ENCODE peak calls at places on chromosomes 6 and 20, in four cellular contexts. J is K562, T is HepG2, I is GM12878. C is an unnamed sample.

GRCh38 chr20:7744411-7744810 is 195.8 kb downstream of the HAO1 start:
- DNase-seq in T (no peak), I (no peak), J (no peak), C (no peak)

GRCh38 chr6:36383608-36384007 is 3.9 kb downstream of the ETV7 start:
- DNase-seq in T (no peak), I (no peak), J (no peak), C (no peak)

GRCh38 chr20:50054626-50055511 is 58.1 kb downstream of the UBE2V1 start:
- DNase-seq in T (peak), J (no peak), I (no peak), C (no peak)

GRCh38 chr20:48815537-48815936 is 12.3 kb downstream of the PREX1 start:
- DNase-seq in J (no peak), I (no peak), T (no peak), C (no peak)

GRCh38 chr6:14925627-14926026 is 320.2 kb upstream of the JARID2 start:
- DNase-seq in J (no peak), I (no peak), T (no peak), C (no peak)

GRCh38 chr20:46139908-46140482 is 21.9 kb downstream of the CD40 start:
- DNase-seq in I (no peak), T (no peak), J (no peak), C (no peak)

GRCh38 chr6:75206338-75207210 is 721 bp upstream of the COL12A1 start:
- DNase-seq in I (no peak), J (no peak), T (no peak), C (no peak)

GRCh38 chr20:36821964-36822437 is 48.4 kb upstream of the DSN1 start:
- DNase-seq in I (no peak), J (peak), T (no peak), C (no peak)

DNA sequence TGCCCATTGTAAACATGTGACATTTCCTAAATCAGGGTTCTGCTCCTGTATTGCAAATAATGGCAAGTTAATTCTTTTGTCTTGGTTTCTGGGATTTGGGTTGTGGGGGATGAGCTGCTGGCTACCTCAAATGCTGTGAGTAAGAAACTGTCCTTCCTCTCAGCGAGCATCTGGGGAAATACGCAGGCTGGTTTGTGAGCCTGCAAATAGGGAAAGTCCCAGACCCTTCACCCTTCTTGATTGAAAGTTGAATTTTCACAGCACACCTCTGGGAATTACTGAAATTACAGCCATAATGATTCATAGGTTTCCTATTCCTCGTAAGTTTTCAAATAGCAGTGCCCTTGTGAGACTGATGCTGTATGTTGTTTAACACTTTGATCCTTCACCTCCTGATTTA is 138.1 kb downstream of the TBXT start:
- DNase-seq in T (no peak), I (peak), J (no peak), C (no peak)
- TF ChIP-seq SP1 in T (no peak), I (no peak), J (no peak), C (no peak)

GRCh38 chr6:31308845-31309175 is 36.9 kb upstream of the HLA-C start:
- DNase-seq in J (no peak), I (no peak), T (no peak), C (no peak)

GRCh38 chr6:31305674-31306219 is 33.9 kb upstream of the HLA-C start:
- DNase-seq in T (no peak), I (no peak), J (no peak), C (no peak)

GRCh38 chr6:31307669-31308049 is 35.8 kb upstream of the HLA-C start:
- DNase-seq in T (no peak), J (no peak), I (no peak), C (no peak)

GRCh38 chr6:31304683-31305082 is 32.8 kb upstream of the HLA-C start:
- DNase-seq in I (no peak), J (no peak), T (no peak), C (no peak)

DNA sequence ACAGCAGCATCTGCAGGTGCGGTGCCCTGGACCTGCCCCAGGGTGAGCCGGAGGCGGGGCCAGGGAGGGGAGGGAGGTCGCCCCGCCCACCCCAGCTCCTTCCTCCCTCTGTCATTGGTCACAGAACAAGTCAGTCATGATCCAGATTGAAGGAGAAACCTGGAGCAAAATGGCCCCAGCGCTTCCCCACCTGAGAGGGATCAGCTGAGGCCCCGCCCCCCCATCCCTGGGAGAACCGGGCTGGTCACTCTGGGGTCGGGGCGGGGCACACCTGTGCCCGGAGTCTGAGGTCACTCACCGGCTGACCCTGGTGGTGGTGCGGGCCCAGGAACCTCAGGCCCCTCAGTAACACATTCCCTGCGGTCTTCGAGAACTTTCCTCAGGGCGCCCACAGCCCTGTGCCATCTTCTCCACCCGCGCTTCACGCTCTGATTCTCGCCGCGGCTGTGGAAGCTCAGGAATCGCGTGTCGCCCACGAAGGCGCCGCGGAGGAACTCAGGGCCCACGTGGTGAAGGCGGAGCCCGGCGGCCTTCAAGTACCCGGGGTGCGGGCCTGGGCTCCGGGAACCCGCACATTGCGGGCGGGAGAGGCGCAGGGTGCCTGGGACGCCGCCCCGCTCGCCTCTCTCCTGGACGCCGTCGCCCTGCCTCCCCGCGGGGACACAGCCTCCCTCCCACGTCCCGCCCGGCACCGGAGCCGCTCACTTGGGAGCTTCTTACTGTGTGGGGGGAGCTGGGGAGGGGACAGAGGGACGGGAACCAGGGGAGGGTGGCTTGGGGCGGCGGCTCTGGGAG is 36.4 kb upstream of the HLA-C start:
- DNase-seq in T (no peak), J (peak), I (no peak), C (no peak)
- TF ChIP-seq BHLHE40 in T (no peak), J (no peak), I (no peak), C (no peak)

DNA sequence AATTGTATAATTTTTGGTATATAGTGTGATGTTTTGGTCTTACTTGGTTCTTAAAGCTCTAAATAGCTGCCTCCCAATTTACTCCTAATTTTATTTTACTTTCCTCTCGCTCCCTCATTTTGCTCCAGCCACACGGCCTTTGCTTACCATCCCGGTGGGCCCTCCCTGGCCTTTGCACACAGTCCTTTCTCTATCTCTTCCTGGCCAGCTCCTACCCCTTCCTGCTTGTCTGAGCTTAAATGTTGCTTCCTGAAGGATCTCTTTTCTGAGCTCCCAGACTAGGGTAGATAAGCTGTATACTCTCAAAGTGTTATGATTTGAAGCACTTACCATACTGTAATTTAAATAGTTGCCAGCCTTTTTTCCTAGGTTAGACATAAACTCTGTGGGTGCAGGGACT is 121.7 kb downstream of the UTRN start:
- DNase-seq in J (no peak), T (no peak), I (no peak), C (no peak)
- TF ChIP-seq SP1 in J (no peak), T (no peak), I (no peak), C (no peak)

GRCh38 chr20:19405958-19406357 is 193.5 kb downstream of the SLC24A3 start:
- DNase-seq in T (no peak), J (no peak), I (no peak), C (no peak)
- TF ChIP-seq BHLHE40 in T (no peak), J (no peak), I (no peak), C (no peak)

GRCh38 chr6:126907312-126907711 is 211.2 kb upstream of the RSPO3 start:
- DNase-seq in J (no peak), I (no peak), T (no peak), C (no peak)

GRCh38 chr6:126909493-126909892 is 209.0 kb upstream of the RSPO3 start:
- DNase-seq in J (no peak), T (no peak), I (no peak), C (no peak)

GRCh38 chr6:126904176-126904575 is 214.3 kb upstream of the RSPO3 start:
- DNase-seq in J (no peak), T (no peak), I (no peak), C (no peak)

DNA sequence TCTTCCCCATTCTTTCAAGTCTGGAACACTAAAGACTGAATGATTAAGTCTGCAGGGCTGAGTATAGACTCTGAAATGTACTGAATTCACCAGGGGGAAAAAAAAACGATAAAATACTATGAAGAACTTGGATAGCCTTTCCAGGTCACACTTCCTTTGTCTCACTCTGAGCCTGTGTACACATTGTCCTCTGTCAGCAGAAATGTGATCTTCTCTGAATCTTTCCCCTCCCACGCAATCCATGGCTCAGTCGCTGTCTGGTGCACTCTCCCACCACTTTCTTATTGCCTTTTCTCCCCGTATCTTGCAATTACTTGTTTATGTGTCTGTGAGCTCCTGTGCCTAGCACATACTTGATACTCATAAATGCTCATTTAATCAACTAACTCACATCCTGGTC is 212.6 kb upstream of the RSPO3 start:
- DNase-seq in I (no peak), J (no peak), T (no peak), C (peak)
- TF ChIP-seq SP1 in I (no peak), J (no peak), T (no peak), C (no peak)

DNA sequence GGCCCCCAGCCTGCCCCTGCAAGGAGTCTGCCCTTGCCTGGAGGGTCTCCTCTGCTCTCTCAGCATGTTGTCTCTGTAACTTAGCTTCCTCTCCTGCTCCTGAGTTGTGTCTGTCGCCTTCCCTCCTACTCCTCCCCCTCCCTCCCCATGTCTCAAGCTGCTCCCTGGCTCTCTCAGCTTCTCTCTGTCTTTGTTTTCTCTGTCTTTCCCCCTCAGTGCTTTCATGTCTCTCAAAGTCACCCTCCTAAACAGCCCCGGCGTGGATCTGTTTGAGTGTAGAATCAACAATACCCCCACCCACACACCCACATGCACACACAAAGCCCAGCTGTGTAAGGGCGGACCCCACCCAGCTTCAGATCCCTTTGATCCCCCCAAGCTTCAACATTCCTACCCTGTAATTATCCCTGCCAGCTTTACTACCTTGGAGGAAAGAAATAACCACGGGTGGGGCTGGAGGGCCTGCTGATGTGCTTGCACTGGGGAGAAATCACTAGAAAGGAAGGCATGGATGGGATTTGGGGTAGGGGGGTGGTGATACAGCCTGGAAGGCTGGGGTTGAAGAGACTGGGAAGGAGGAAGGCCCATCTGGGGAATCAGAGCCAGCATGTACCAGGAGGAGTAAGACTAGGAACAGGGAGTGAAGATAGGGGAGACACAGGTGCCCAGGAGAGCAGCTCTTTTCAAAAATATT is 1.0 kb upstream of the LY6G6D start:
- DNase-seq in I (no peak), T (peak), J (no peak), C (no peak)
- TF ChIP-seq BHLHE40 in I (no peak), T (no peak), J (no peak), C (no peak)

DNA sequence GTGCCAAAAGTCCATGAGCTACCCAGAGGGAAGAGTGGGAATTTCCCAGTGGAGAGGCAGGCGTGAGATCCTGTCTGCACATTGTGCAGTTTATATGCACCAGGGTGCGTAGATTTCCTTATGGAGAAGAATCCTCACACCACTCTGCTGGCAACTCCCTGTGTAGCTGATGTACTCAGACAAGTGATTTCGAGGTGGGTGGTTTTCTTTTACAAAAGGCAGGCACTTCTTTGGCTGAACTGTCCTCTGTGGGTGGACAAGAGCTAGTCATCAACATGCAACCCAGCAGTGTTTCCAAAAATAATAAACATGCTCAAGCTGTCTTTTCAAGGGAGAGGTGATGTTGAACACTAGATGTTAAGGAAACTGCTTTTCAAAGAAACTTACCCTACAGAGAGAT is 121.7 kb upstream of the NXT1 start:
- DNase-seq in J (no peak), T (no peak), I (no peak), C (no peak)
- TF ChIP-seq SP1 in J (no peak), T (no peak), I (no peak), C (no peak)

GRCh38 chr6:121592261-121592935 is 157.0 kb downstream of the GJA1 start:
- DNase-seq in I (no peak), T (no peak), J (no peak), C (no peak)

GRCh38 chr6:121590438-121590837 is 155.0 kb downstream of the GJA1 start:
- DNase-seq in J (no peak), T (no peak), I (no peak), C (no peak)

GRCh38 chr6:121594053-121594452 is 158.6 kb downstream of the GJA1 start:
- DNase-seq in J (no peak), I (no peak), T (no peak), C (no peak)

GRCh38 chr6:121592955-121593665 is 157.7 kb downstream of the GJA1 start:
- DNase-seq in T (no peak), J (no peak), I (no peak), C (no peak)

DNA sequence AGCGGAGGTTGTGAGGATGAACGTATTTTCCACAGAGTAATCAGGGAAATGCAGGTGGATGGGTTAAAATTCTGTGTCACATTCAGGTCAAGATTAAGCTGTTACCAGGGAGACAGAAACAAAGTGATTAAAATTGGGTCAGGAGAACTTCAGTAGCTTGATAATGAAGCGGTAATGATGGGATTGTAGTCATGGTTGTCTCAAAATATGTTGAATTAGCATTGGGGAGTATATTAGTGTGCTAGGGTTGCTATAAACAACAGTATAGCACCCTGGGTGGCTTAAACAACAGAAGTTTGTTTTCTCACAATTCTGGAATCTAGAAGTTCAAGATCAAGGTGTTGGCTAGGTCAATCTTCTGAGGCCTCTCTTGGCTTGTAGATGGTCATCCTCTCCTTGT is 155.5 kb downstream of the GJA1 start:
- DNase-seq in I (no peak), J (no peak), T (no peak), C (no peak)
- TF ChIP-seq BHLHE40 in I (no peak), J (no peak), T (no peak), C (no peak)

C was measured in HEK293T.